ENCODE peak calls at places on chromosomes 12 and 14, in eight cellular contexts. One of them, this sample, is unnamed.

GRCh38 chr12:103793046-103793445 is 48.0 kb downstream of the NT5DC3 start:
- DNase-seq in lower leg skin: no peak
- DNase-seq in AG04449: no peak
- DNase-seq in fibroblast of pulmonary artery: no peak
- DNase-seq in tibial artery: no peak
- DNase-seq in CD8-positive, alpha-beta T cell: no peak
- DNase-seq in kidney epithelial cell: no peak
- DNase-seq in mammary epithelial cell: no peak
- DNase-seq in this sample: no peak

GRCh38 chr14:103994535-103995184 is 52.3 kb upstream of the RD3L start:
- DNase-seq in lower leg skin: no peak
- DNase-seq in tibial artery: no peak
- DNase-seq in AG04449: no peak
- DNase-seq in CD8-positive, alpha-beta T cell: no peak
- DNase-seq in mammary epithelial cell: peak
- DNase-seq in fibroblast of pulmonary artery: no peak
- DNase-seq in kidney epithelial cell: peak
- DNase-seq in this sample: no peak

GRCh38 chr14:99744199-99744872 is 48.9 kb upstream of the EML1 start:
- DNase-seq in kidney epithelial cell: no peak
- DNase-seq in AG04449: no peak
- DNase-seq in fibroblast of pulmonary artery: peak
- DNase-seq in mammary epithelial cell: peak
- DNase-seq in tibial artery: no peak
- DNase-seq in lower leg skin: no peak
- DNase-seq in CD8-positive, alpha-beta T cell: no peak
- DNase-seq in this sample: no peak

GRCh38 chr12:121232977-121233627 is 23.2 kb downstream of the P2RX4 start:
- DNase-seq in mammary epithelial cell: no peak
- DNase-seq in tibial artery: no peak
- DNase-seq in kidney epithelial cell: no peak
- DNase-seq in fibroblast of pulmonary artery: no peak
- DNase-seq in CD8-positive, alpha-beta T cell: no peak
- DNase-seq in AG04449: no peak
- DNase-seq in lower leg skin: no peak
- DNase-seq in this sample: no peak

GRCh38 chr12:25065035-25065434 is 116.1 kb upstream of the BCAT1 start:
- DNase-seq in kidney epithelial cell: no peak
- DNase-seq in AG04449: no peak
- DNase-seq in CD8-positive, alpha-beta T cell: no peak
- DNase-seq in lower leg skin: no peak
- DNase-seq in mammary epithelial cell: no peak
- DNase-seq in fibroblast of pulmonary artery: no peak
- DNase-seq in tibial artery: no peak
- DNase-seq in this sample: no peak

GRCh38 chr12:104022816-104023215 is 27.2 kb downstream of the GLT8D2 start:
- DNase-seq in CD8-positive, alpha-beta T cell: no peak
- DNase-seq in lower leg skin: no peak
- DNase-seq in mammary epithelial cell: no peak
- DNase-seq in tibial artery: no peak
- DNase-seq in AG04449: no peak
- DNase-seq in kidney epithelial cell: no peak
- DNase-seq in fibroblast of pulmonary artery: peak
- DNase-seq in this sample: no peak

GRCh38 chr14:104722938-104723650 is 935 bp upstream of the ADSS1 start:
- DNase-seq in AG04449: no peak
- DNase-seq in lower leg skin: no peak
- DNase-seq in fibroblast of pulmonary artery: no peak
- DNase-seq in mammary epithelial cell: no peak
- DNase-seq in kidney epithelial cell: no peak
- DNase-seq in CD8-positive, alpha-beta T cell: no peak
- DNase-seq in tibial artery: no peak
- DNase-seq in this sample: no peak

GRCh38 chr12:40405419-40405818 is 180.6 kb downstream of the LRRK2 start:
- DNase-seq in kidney epithelial cell: no peak
- DNase-seq in AG04449: no peak
- DNase-seq in lower leg skin: no peak
- DNase-seq in fibroblast of pulmonary artery: no peak
- DNase-seq in mammary epithelial cell: no peak
- DNase-seq in CD8-positive, alpha-beta T cell: no peak
- DNase-seq in tibial artery: no peak
- DNase-seq in this sample: no peak

GRCh38 chr14:68015356-68016242 is 196.0 kb downstream of the RAD51B start:
- DNase-seq in kidney epithelial cell: no peak
- DNase-seq in mammary epithelial cell: no peak
- DNase-seq in AG04449: no peak
- DNase-seq in lower leg skin: no peak
- DNase-seq in fibroblast of pulmonary artery: no peak
- DNase-seq in CD8-positive, alpha-beta T cell: no peak
- DNase-seq in tibial artery: no peak
- DNase-seq in this sample: no peak

GRCh38 chr12:114679452-114679875 is 4.5 kb downstream of the TBX3 start:
- DNase-seq in kidney epithelial cell: no peak
- DNase-seq in fibroblast of pulmonary artery: no peak
- DNase-seq in AG04449: no peak
- DNase-seq in lower leg skin: no peak
- DNase-seq in CD8-positive, alpha-beta T cell: no peak
- DNase-seq in tibial artery: no peak
- DNase-seq in mammary epithelial cell: peak
- DNase-seq in this sample: no peak

GRCh38 chr14:33435911-33436310 is 497.2 kb downstream of the NPAS3 start:
- DNase-seq in kidney epithelial cell: peak
- DNase-seq in AG04449: peak
- DNase-seq in tibial artery: no peak
- DNase-seq in lower leg skin: no peak
- DNase-seq in fibroblast of pulmonary artery: peak
- DNase-seq in mammary epithelial cell: peak
- DNase-seq in CD8-positive, alpha-beta T cell: no peak
- DNase-seq in this sample: no peak

GRCh38 chr14:105448706-105449111 is 25.9 kb upstream of the CRIP2 start:
- DNase-seq in AG04449: no peak
- DNase-seq in kidney epithelial cell: no peak
- DNase-seq in mammary epithelial cell: peak
- DNase-seq in fibroblast of pulmonary artery: peak
- DNase-seq in lower leg skin: peak
- DNase-seq in tibial artery: peak
- DNase-seq in CD8-positive, alpha-beta T cell: peak
- DNase-seq in this sample: peak

GRCh38 chr12:125097427-125097826 is 32.2 kb downstream of the AACS start:
- DNase-seq in mammary epithelial cell: no peak
- DNase-seq in tibial artery: no peak
- DNase-seq in CD8-positive, alpha-beta T cell: no peak
- DNase-seq in AG04449: no peak
- DNase-seq in lower leg skin: no peak
- DNase-seq in kidney epithelial cell: no peak
- DNase-seq in fibroblast of pulmonary artery: no peak
- DNase-seq in this sample: no peak

GRCh38 chr12:32107376-32108267 is 975 bp downstream of the BICD1 start:
- DNase-seq in lower leg skin: peak
- DNase-seq in CD8-positive, alpha-beta T cell: peak
- DNase-seq in fibroblast of pulmonary artery: peak
- DNase-seq in tibial artery: no peak
- DNase-seq in AG04449: no peak
- DNase-seq in mammary epithelial cell: peak
- DNase-seq in kidney epithelial cell: no peak
- DNase-seq in this sample: peak

GRCh38 chr14:22163051-22163450 is 426.0 kb downstream of the DAD1 start:
- DNase-seq in CD8-positive, alpha-beta T cell: no peak
- DNase-seq in kidney epithelial cell: no peak
- DNase-seq in fibroblast of pulmonary artery: no peak
- DNase-seq in lower leg skin: no peak
- DNase-seq in tibial artery: no peak
- DNase-seq in AG04449: no peak
- DNase-seq in mammary epithelial cell: no peak
- DNase-seq in this sample: no peak

GRCh38 chr12:66090157-66090556 is 40.4 kb downstream of the LLPH start:
- DNase-seq in kidney epithelial cell: no peak
- DNase-seq in tibial artery: no peak
- DNase-seq in mammary epithelial cell: no peak
- DNase-seq in lower leg skin: no peak
- DNase-seq in AG04449: no peak
- DNase-seq in CD8-positive, alpha-beta T cell: no peak
- DNase-seq in fibroblast of pulmonary artery: no peak
- DNase-seq in this sample: no peak

GRCh38 chr14:38255673-38256357 is at the start of gene CLEC14A:
- DNase-seq in fibroblast of pulmonary artery: no peak
- DNase-seq in lower leg skin: peak
- DNase-seq in CD8-positive, alpha-beta T cell: no peak
- DNase-seq in AG04449: no peak
- DNase-seq in mammary epithelial cell: no peak
- DNase-seq in kidney epithelial cell: no peak
- DNase-seq in tibial artery: peak
- DNase-seq in this sample: peak

GRCh38 chr12:94289551-94290312 is 141.4 kb downstream of the PLXNC1 start:
- DNase-seq in AG04449: peak
- DNase-seq in mammary epithelial cell: peak
- DNase-seq in tibial artery: no peak
- DNase-seq in kidney epithelial cell: no peak
- DNase-seq in lower leg skin: no peak
- DNase-seq in CD8-positive, alpha-beta T cell: no peak
- DNase-seq in fibroblast of pulmonary artery: peak
- DNase-seq in this sample: no peak

GRCh38 chr12:33052141-33053051 is 155.8 kb upstream of the PKP2 start:
- DNase-seq in AG04449: no peak
- DNase-seq in mammary epithelial cell: no peak
- DNase-seq in CD8-positive, alpha-beta T cell: no peak
- DNase-seq in kidney epithelial cell: no peak
- DNase-seq in fibroblast of pulmonary artery: no peak
- DNase-seq in tibial artery: no peak
- DNase-seq in lower leg skin: peak
- DNase-seq in this sample: no peak

GRCh38 chr12:53023-53734 is 13.4 kb upstream of the IQSEC3 start:
- DNase-seq in mammary epithelial cell: no peak
- DNase-seq in fibroblast of pulmonary artery: no peak
- DNase-seq in tibial artery: no peak
- DNase-seq in lower leg skin: no peak
- DNase-seq in AG04449: no peak
- DNase-seq in CD8-positive, alpha-beta T cell: no peak
- DNase-seq in kidney epithelial cell: no peak
- DNase-seq in this sample: no peak

GRCh38 chr14:50083467-50084337 is 32.7 kb downstream of the VCPKMT start:
- DNase-seq in AG04449: no peak
- DNase-seq in lower leg skin: no peak
- DNase-seq in kidney epithelial cell: no peak
- DNase-seq in fibroblast of pulmonary artery: no peak
- DNase-seq in mammary epithelial cell: peak
- DNase-seq in tibial artery: no peak
- DNase-seq in CD8-positive, alpha-beta T cell: no peak
- DNase-seq in this sample: no peak

GRCh38 chr12:86735072-86735471 is 478.9 kb upstream of the MGAT4C start:
- DNase-seq in tibial artery: no peak
- DNase-seq in mammary epithelial cell: no peak
- DNase-seq in CD8-positive, alpha-beta T cell: no peak
- DNase-seq in fibroblast of pulmonary artery: no peak
- DNase-seq in AG04449: no peak
- DNase-seq in kidney epithelial cell: no peak
- DNase-seq in lower leg skin: no peak
- DNase-seq in this sample: no peak

GRCh38 chr12:41507286-41507685 is 319.2 kb downstream of the PDZRN4 start:
- DNase-seq in CD8-positive, alpha-beta T cell: no peak
- DNase-seq in tibial artery: no peak
- DNase-seq in fibroblast of pulmonary artery: no peak
- DNase-seq in lower leg skin: no peak
- DNase-seq in mammary epithelial cell: no peak
- DNase-seq in kidney epithelial cell: no peak
- DNase-seq in AG04449: no peak
- DNase-seq in this sample: no peak

GRCh38 chr12:54018608-54018984 is 9.6 kb upstream of the HOXC6 start:
- DNase-seq in fibroblast of pulmonary artery: no peak
- DNase-seq in lower leg skin: peak
- DNase-seq in AG04449: no peak
- DNase-seq in kidney epithelial cell: no peak
- DNase-seq in tibial artery: peak
- DNase-seq in CD8-positive, alpha-beta T cell: no peak
- DNase-seq in mammary epithelial cell: peak
- DNase-seq in this sample: no peak
- H3K4me3 ChIP-seq in fibroblast of pulmonary artery: no peak
- H3K4me3 ChIP-seq in lower leg skin: peak
- H3K4me3 ChIP-seq in AG04449: peak
- H3K4me3 ChIP-seq in kidney epithelial cell: peak
- H3K4me3 ChIP-seq in tibial artery: peak
- H3K4me3 ChIP-seq in CD8-positive, alpha-beta T cell: no peak
- H3K4me3 ChIP-seq in mammary epithelial cell: peak
- H3K4me3 ChIP-seq in this sample: no peak

DNA sequence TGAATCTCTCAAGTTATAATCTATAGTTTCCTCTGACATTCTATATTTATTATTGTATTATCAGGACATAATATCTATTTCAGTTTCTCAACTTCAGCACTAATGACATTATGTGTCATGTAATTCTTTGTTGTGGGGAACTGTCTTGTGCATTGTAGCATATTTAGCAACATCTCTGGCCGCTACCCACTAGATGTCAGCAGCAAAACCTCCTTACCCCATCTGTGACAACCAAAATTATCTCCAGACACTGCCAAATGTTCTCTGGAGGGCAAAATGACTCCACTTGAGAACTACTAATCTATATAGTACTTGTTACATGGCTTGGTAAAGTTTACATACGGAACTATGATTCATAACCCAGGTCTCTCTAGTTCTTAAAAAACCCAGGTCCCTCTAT is 110.2 kb downstream of the RASSF9 start:
- DNase-seq in kidney epithelial cell: no peak
- DNase-seq in fibroblast of pulmonary artery: peak
- DNase-seq in tibial artery: no peak
- DNase-seq in mammary epithelial cell: no peak
- DNase-seq in CD8-positive, alpha-beta T cell: no peak
- DNase-seq in AG04449: no peak
- DNase-seq in lower leg skin: no peak
- DNase-seq in this sample: no peak
- TF ChIP-seq CTCF in kidney epithelial cell: no peak
- TF ChIP-seq CTCF in fibroblast of pulmonary artery: no peak
- TF ChIP-seq CTCF in tibial artery: no peak
- TF ChIP-seq CTCF in mammary epithelial cell: no peak
- TF ChIP-seq CTCF in CD8-positive, alpha-beta T cell: no peak
- TF ChIP-seq CTCF in AG04449: no peak
- TF ChIP-seq CTCF in lower leg skin: no peak
- TF ChIP-seq CTCF in this sample: no peak

DNA sequence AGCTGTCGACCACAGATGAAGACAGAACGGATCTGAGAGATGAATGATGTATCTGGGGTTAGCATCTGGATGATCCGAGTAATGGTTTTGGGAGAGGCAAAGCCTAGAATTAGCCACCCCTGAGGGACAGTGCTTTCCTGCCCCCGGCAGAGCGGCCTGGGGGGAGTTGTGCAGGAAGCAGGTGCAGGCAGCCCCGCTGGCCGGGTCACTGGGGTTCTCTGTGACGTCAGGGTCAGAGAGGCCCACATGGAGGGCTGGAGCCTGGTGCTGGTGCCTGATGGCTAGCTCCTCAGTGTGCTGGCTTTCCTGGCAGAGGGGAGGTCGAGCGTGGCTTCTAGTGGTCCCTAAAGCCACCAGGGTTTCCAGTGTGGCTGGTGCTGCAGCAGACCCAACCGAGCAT is 70.3 kb downstream of the ADGRD1 start:
- DNase-seq in CD8-positive, alpha-beta T cell: no peak
- DNase-seq in lower leg skin: no peak
- DNase-seq in mammary epithelial cell: no peak
- DNase-seq in kidney epithelial cell: no peak
- DNase-seq in tibial artery: no peak
- DNase-seq in AG04449: no peak
- DNase-seq in fibroblast of pulmonary artery: no peak
- DNase-seq in this sample: no peak
- H3K4me3 ChIP-seq in CD8-positive, alpha-beta T cell: no peak
- H3K4me3 ChIP-seq in lower leg skin: no peak
- H3K4me3 ChIP-seq in mammary epithelial cell: no peak
- H3K4me3 ChIP-seq in kidney epithelial cell: no peak
- H3K4me3 ChIP-seq in tibial artery: no peak
- H3K4me3 ChIP-seq in AG04449: no peak
- H3K4me3 ChIP-seq in fibroblast of pulmonary artery: no peak
- H3K4me3 ChIP-seq in this sample: no peak

GRCh38 chr12:52952082-52952801 is 3.3 kb downstream of the KRT18 start:
- DNase-seq in lower leg skin: no peak
- DNase-seq in CD8-positive, alpha-beta T cell: no peak
- DNase-seq in AG04449: no peak
- DNase-seq in mammary epithelial cell: no peak
- DNase-seq in tibial artery: no peak
- DNase-seq in fibroblast of pulmonary artery: no peak
- DNase-seq in kidney epithelial cell: no peak
- DNase-seq in this sample: peak
- TF ChIP-seq CTCF in lower leg skin: no peak
- TF ChIP-seq CTCF in CD8-positive, alpha-beta T cell: no peak
- TF ChIP-seq CTCF in AG04449: no peak
- TF ChIP-seq CTCF in mammary epithelial cell: no peak
- TF ChIP-seq CTCF in tibial artery: no peak
- TF ChIP-seq CTCF in fibroblast of pulmonary artery: peak
- TF ChIP-seq CTCF in kidney epithelial cell: peak
- TF ChIP-seq CTCF in this sample: no peak